ENCODE peak calls at places on chromosomes 2 and 18, in seven cellular contexts. V is NCI-H345; R is nephron progenitor cell; P is substantia nigra; M is stimulated activated CD4-positive, alpha-beta T cell treated with anti-CD3 and anti-CD28 coated beads, Interleukin-1b, Interleukin-23, amount 100 ng/mL, for 4 hours; C is GM23338; B is activated effector memory CD4-positive, alpha-beta T cell treated with anti-CD3 and anti-CD28 coated beads, Interleukin-2, amount 50 U/mL, for 16 hours. J is an unnamed sample.

GRCh38 chr2:216490061-216490460 is 8.6 kb upstream of the RPL37A start:
- DNase-seq in C (no peak), P (no peak), B (no peak), V (no peak), M (no peak), R (no peak), J (no peak)

GRCh38 chr2:70133521-70134348 is 46.5 kb downstream of the PCBP1 start:
- DNase-seq in R (no peak), P (no peak), M (no peak), C (no peak), B (no peak), V (no peak), J (no peak)

GRCh38 chr18:32770181-32770650 is 2.6 kb downstream of the KLHL14 start:
- DNase-seq in C (no peak), R (peak), P (no peak), M (no peak), B (peak), V (peak), J (peak)

GRCh38 chr2:127859712-127860085 is 1.7 kb upstream of the POLR2D start:
- DNase-seq in P (no peak), C (peak), B (peak), M (peak), V (peak), R (peak), J (peak)

GRCh38 chr2:106158871-106159270 is 35.2 kb downstream of the UXS1 start:
- DNase-seq in V (no peak), B (peak), M (no peak), R (no peak), P (no peak), C (no peak), J (no peak)

GRCh38 chr2:70123051-70123828 is 36.0 kb downstream of the PCBP1 start:
- DNase-seq in C (peak), V (no peak), P (no peak), B (peak), R (peak), M (no peak), J (peak)

GRCh38 chr2:235217814-235218213 is 266.0 kb downstream of the SH3BP4 start:
- DNase-seq in C (no peak), V (no peak), M (no peak), B (no peak), P (no peak), R (no peak), J (no peak)

GRCh38 chr2:121805767-121806145 is 50.3 kb downstream of the TSN start:
- DNase-seq in P (no peak), C (no peak), M (no peak), R (no peak), B (no peak), V (no peak), J (no peak)

GRCh38 chr18:48813833-48814489 is 136.8 kb downstream of the SMAD7 start:
- DNase-seq in P (no peak), B (peak), V (no peak), R (peak), C (no peak), M (no peak), J (no peak)

GRCh38 chr2:25056391-25056821 is 14.5 kb downstream of the EFR3B start:
- DNase-seq in M (no peak), C (no peak), R (no peak), P (no peak), V (no peak), B (no peak), J (peak)

GRCh38 chr18:1760901-1761300 is 810.4 kb downstream of the METTL4 start:
- DNase-seq in C (no peak), B (no peak), M (no peak), R (no peak), P (no peak), V (no peak), J (no peak)

GRCh38 chr18:3055861-3056260 is 42.9 kb upstream of the LPIN2 start:
- DNase-seq in V (no peak), B (no peak), P (no peak), M (no peak), C (peak), R (no peak), J (no peak)

GRCh38 chr2:222055328-222055727 is 243.5 kb downstream of the PAX3 start:
- DNase-seq in V (no peak), M (no peak), B (no peak), R (no peak), P (no peak), C (no peak), J (no peak)

GRCh38 chr18:50320719-50321118 is 33.2 kb upstream of the CXXC1 start:
- DNase-seq in R (no peak), M (no peak), V (no peak), B (no peak), C (no peak), P (no peak), J (no peak)

GRCh38 chr2:184562532-184562931 is 35.8 kb upstream of the ZNF804A start:
- DNase-seq in R (no peak), B (no peak), V (no peak), M (no peak), P (no peak), C (no peak), J (no peak)

GRCh38 chr2:33709986-33710385 is 110.9 kb upstream of the FAM98A start:
- DNase-seq in R (no peak), B (no peak), C (no peak), P (no peak), M (no peak), V (no peak), J (no peak)

GRCh38 chr2:6846967-6847695 is 18.6 kb downstream of the CMPK2 start:
- DNase-seq in C (no peak), B (no peak), P (no peak), M (no peak), V (no peak), R (no peak), J (no peak)

GRCh38 chr2:108594132-108594981 is 60.1 kb downstream of the LIMS1 start:
- DNase-seq in P (no peak), V (no peak), M (no peak), C (no peak), R (no peak), B (no peak), J (no peak)

GRCh38 chr18:54822872-54823845 is 5.1 kb upstream of the RAB27B start:
- DNase-seq in R (no peak), B (no peak), V (no peak), C (no peak), P (no peak), M (no peak), J (no peak)

GRCh38 chr18:58150772-58151171 is 106.7 kb downstream of the NEDD4L start:
- DNase-seq in C (no peak), B (no peak), P (no peak), M (no peak), R (no peak), V (no peak), J (no peak)

GRCh38 chr2:70959271-70959761 is 19.1 kb upstream of the ANKRD53 start:
- DNase-seq in B (peak), P (no peak), R (no peak), C (no peak), M (no peak), V (no peak), J (no peak)

J was measured in left kidney.